ENCODE peak calls at places on chromosomes 13 and 19, in six cellular contexts. One of them, this sample, is unnamed.

GRCh38 chr13:43880930-43881329 is 1.2 kb downstream of the LACC1 start:
- DNase-seq in A549: no peak
- DNase-seq in HepG2: no peak
- DNase-seq in endothelial cell of umbilical vein: no peak
- DNase-seq in GM12878: no peak
- DNase-seq in K562: no peak
- DNase-seq in this sample: no peak

GRCh38 chr13:26867451-26868067 is 107.0 kb upstream of the GPR12 start:
- DNase-seq in A549: peak; percentile 2
- DNase-seq in HepG2: no peak
- DNase-seq in endothelial cell of umbilical vein: peak; percentile 38
- DNase-seq in GM12878: no peak
- DNase-seq in K562: peak; percentile 30
- DNase-seq in this sample: peak; percentile 40

GRCh38 chr19:29446331-29446730 is 79.5 kb upstream of the VSTM2B start:
- DNase-seq in A549: no peak
- DNase-seq in HepG2: no peak
- DNase-seq in endothelial cell of umbilical vein: no peak
- DNase-seq in GM12878: no peak
- DNase-seq in K562: no peak
- DNase-seq in this sample: no peak

GRCh38 chr19:53511933-53512374 is 26.0 kb upstream of the ZNF331 start:
- DNase-seq in A549: peak; percentile 69
- DNase-seq in HepG2: peak; percentile 71
- DNase-seq in endothelial cell of umbilical vein: peak; percentile 57
- DNase-seq in GM12878: no peak
- DNase-seq in K562: peak; percentile 62
- DNase-seq in this sample: peak; percentile 72

GRCh38 chr13:76336889-76337844 is 549.0 kb downstream of the KCTD12 start:
- DNase-seq in A549: no peak
- DNase-seq in HepG2: no peak
- DNase-seq in endothelial cell of umbilical vein: no peak
- DNase-seq in GM12878: no peak
- DNase-seq in K562: no peak
- DNase-seq in this sample: no peak

GRCh38 chr13:74975122-74975521 is 506.8 kb downstream of the TBC1D4 start:
- DNase-seq in A549: no peak
- DNase-seq in HepG2: no peak
- DNase-seq in endothelial cell of umbilical vein: no peak
- DNase-seq in GM12878: no peak
- DNase-seq in K562: no peak
- DNase-seq in this sample: no peak

GRCh38 chr13:43085545-43085944 is 62.2 kb downstream of the DNAJC15 start:
- DNase-seq in A549: peak; percentile 20
- DNase-seq in HepG2: no peak
- DNase-seq in endothelial cell of umbilical vein: peak; percentile 59
- DNase-seq in GM12878: no peak
- DNase-seq in K562: peak; percentile 3
- DNase-seq in this sample: peak; percentile 17

GRCh38 chr19:12867120-12868099 is 13.8 kb downstream of the DNASE2 start:
- DNase-seq in A549: peak; percentile 52
- DNase-seq in HepG2: no peak
- DNase-seq in endothelial cell of umbilical vein: peak; percentile 73
- DNase-seq in GM12878: peak; percentile 31
- DNase-seq in K562: peak; percentile 95
- DNase-seq in this sample: no peak

DNA sequence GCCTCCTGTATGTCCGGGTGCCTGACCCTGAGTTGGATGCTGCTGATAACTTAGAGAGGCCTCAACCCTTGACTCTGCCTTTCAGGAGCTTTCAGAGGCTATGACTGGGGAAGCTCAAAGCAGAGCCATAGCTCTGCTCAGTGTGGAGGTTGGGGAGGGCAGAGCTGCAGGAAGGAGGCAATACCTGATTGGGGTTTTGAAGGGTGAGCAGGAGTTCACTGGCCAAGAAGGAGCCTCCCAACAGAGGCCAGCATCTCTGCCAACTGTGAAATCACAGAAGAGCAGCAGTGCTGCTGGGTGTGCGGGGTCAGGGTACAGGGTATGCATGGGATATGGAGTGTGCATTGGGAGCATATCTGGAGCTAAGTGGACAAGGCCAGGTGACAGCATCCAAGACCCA is 21.6 kb downstream of the TMEM38A start:
- DNase-seq in A549: no peak
- DNase-seq in HepG2: no peak
- DNase-seq in endothelial cell of umbilical vein: no peak
- DNase-seq in GM12878: no peak
- DNase-seq in K562: no peak
- DNase-seq in this sample: no peak
- TF ChIP-seq MYC in A549: no peak
- TF ChIP-seq MYC in HepG2: no peak
- TF ChIP-seq MYC in endothelial cell of umbilical vein: no peak
- TF ChIP-seq MYC in GM12878: no peak
- TF ChIP-seq MYC in K562: no peak
- TF ChIP-seq MYC in this sample: no peak

DNA sequence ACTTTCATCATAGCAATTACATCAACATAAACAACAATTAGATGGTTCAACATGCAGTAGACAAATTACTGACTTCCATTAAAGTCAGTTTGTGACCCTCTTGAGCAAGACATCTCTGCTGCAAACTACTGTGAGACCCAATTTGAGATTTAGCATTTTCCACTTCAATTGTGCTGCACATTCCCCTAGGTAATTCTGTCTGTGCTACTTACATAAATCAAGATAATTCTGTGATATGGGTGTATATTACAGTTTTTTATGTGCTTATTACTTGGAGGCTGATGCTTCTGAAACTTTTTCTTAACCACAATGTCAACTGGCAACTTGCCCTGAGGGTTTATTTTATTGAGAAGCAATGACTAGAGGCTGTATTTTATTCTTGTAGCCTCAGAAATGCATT is 1714.4 kb downstream of the OLFM4 start:
- DNase-seq in A549: no peak
- DNase-seq in HepG2: no peak
- DNase-seq in endothelial cell of umbilical vein: no peak
- DNase-seq in GM12878: no peak
- DNase-seq in K562: no peak
- DNase-seq in this sample: no peak
- TF ChIP-seq MYC in A549: no peak
- TF ChIP-seq MYC in HepG2: no peak
- TF ChIP-seq MYC in endothelial cell of umbilical vein: no peak
- TF ChIP-seq MYC in GM12878: no peak
- TF ChIP-seq MYC in K562: no peak
- TF ChIP-seq MYC in this sample: no peak

GRCh38 chr19:49469828-49470614 is 4.0 kb upstream of the FLT3LG start:
- DNase-seq in A549: peak; percentile 49
- DNase-seq in HepG2: no peak
- DNase-seq in endothelial cell of umbilical vein: no peak
- DNase-seq in GM12878: peak; percentile 84
- DNase-seq in K562: peak; percentile 29
- DNase-seq in this sample: peak; percentile 89
- TF ChIP-seq MYC in A549: no peak
- TF ChIP-seq MYC in HepG2: no peak
- TF ChIP-seq MYC in endothelial cell of umbilical vein: no peak
- TF ChIP-seq MYC in GM12878: no peak
- TF ChIP-seq MYC in K562: no peak
- TF ChIP-seq MYC in this sample: no peak

DNA sequence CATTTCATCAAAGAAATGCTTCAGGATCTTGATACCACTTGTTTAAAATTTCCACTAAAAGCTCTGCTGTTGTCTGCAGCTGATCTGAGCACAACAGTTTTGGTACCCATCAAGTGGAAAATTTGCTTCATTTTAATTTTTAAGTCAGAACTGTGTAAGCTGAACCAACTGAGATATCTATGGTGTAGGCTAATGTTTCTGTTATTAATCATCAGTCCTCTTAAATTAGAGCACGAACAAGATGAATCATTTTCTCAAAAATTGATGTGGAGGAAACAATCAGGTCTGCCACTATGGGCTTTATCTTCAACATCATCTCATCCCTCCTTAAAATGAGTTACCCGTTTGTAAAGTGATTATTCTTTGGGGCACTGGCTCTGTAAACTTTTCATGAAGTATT is 221.5 kb upstream of the NBEA start:
- DNase-seq in A549: no peak
- DNase-seq in HepG2: no peak
- DNase-seq in endothelial cell of umbilical vein: no peak
- DNase-seq in GM12878: no peak
- DNase-seq in K562: no peak
- DNase-seq in this sample: no peak
- TF ChIP-seq MYC in A549: no peak
- TF ChIP-seq MYC in HepG2: no peak
- TF ChIP-seq MYC in endothelial cell of umbilical vein: no peak
- TF ChIP-seq MYC in GM12878: no peak
- TF ChIP-seq MYC in K562: no peak
- TF ChIP-seq MYC in this sample: no peak

GRCh38 chr19:14366529-14366928 is 14.7 kb upstream of the ADGRE5 start:
- DNase-seq in A549: peak; percentile 84
- DNase-seq in HepG2: peak; percentile 69
- DNase-seq in endothelial cell of umbilical vein: peak; percentile 61
- DNase-seq in GM12878: peak; percentile 98
- DNase-seq in K562: peak; percentile 84
- DNase-seq in this sample: peak; percentile 52
- TF ChIP-seq MYC in A549: no peak
- TF ChIP-seq MYC in HepG2: no peak
- TF ChIP-seq MYC in endothelial cell of umbilical vein: no peak
- TF ChIP-seq MYC in GM12878: no peak
- TF ChIP-seq MYC in K562: no peak
- TF ChIP-seq MYC in this sample: no peak

DNA sequence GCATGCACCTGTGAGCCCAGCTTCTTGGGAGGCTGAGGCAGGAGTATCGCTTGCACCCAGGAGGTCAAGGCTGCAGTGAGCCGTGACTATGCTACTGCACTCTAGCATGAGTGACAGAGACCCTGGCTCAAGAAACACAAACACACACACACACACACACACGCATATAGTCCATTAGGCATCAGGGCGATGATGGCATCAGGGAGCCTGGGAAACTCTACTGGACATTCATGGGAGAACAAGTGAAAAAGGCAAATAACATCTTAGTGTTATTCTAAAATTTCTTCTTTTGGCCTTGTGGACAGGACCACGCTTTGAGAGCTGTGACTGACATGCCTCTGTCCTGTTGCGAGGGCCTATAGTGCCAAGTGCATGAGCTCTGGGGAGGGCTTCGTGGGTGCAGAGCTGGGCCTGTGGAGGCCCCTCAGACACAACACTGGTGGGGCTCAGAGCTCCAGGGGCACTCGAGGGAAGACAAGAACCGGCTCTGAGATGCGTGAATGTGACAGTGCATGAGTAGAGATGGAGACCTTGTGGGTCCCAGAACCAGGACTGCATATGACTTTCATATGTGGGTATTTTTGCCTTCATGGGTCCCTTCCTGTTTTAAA is 8.0 kb upstream of the USF2 start:
- DNase-seq in A549: no peak
- DNase-seq in HepG2: no peak
- DNase-seq in endothelial cell of umbilical vein: no peak
- DNase-seq in GM12878: no peak
- DNase-seq in K562: no peak
- DNase-seq in this sample: no peak
- TF ChIP-seq MYC in A549: no peak
- TF ChIP-seq MYC in HepG2: no peak
- TF ChIP-seq MYC in endothelial cell of umbilical vein: no peak
- TF ChIP-seq MYC in GM12878: no peak
- TF ChIP-seq MYC in K562: no peak
- TF ChIP-seq MYC in this sample: no peak

DNA sequence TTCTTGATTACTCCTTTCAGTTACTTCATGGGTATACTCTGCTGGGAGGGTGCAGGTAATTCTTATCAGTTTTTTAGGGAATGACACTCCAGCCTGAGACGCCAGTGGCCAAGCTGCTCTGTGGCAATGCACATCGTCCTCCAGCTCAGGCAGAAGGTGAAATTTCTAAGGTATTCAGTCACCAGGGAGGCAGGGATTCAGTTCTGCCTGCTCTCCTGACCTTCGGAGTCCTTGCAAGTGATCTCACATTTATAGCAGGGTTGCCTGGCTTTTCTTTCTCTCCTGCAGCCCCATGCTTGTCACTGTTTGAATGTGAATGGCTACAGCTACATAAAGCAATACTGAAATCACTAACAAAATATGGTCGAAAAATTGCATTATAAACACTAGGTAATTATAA is 1447.5 kb downstream of the EFNB2 start:
- DNase-seq in A549: no peak
- DNase-seq in HepG2: no peak
- DNase-seq in endothelial cell of umbilical vein: no peak
- DNase-seq in GM12878: no peak
- DNase-seq in K562: no peak
- DNase-seq in this sample: no peak
- TF ChIP-seq MYC in A549: no peak
- TF ChIP-seq MYC in HepG2: no peak
- TF ChIP-seq MYC in endothelial cell of umbilical vein: no peak
- TF ChIP-seq MYC in GM12878: no peak
- TF ChIP-seq MYC in K562: no peak
- TF ChIP-seq MYC in this sample: no peak

GRCh38 chr13:109400192-109400591 is 386.2 kb downstream of the IRS2 start:
- DNase-seq in A549: no peak
- DNase-seq in HepG2: no peak
- DNase-seq in endothelial cell of umbilical vein: no peak
- DNase-seq in GM12878: no peak
- DNase-seq in K562: no peak
- DNase-seq in this sample: peak; percentile 96
- TF ChIP-seq MYC in A549: no peak
- TF ChIP-seq MYC in HepG2: no peak
- TF ChIP-seq MYC in endothelial cell of umbilical vein: no peak
- TF ChIP-seq MYC in GM12878: no peak
- TF ChIP-seq MYC in K562: no peak
- TF ChIP-seq MYC in this sample: peak; percentile 71

This sample was measured in NB4.